ENCODE peak calls at places on chromosomes 2 and 18, in six cellular contexts. L is A549, Z is spleen, H is cardiac muscle cell, G is PC-3, P is left ventricle myocardium inferior. N is an unnamed sample.

GRCh38 chr18:47254341-47254939 is 3.0 kb upstream of the SKOR2 start:
- DNase-seq in P (peak; percentile 26), G (peak; percentile 8), H (peak; percentile 64), L (no peak), Z (no peak), N (peak; percentile 60)

GRCh38 chr2:27049422-27050280 is 1.8 kb upstream of the AGBL5 start:
- DNase-seq in G (no peak), H (no peak), Z (peak; percentile 91), P (no peak), L (no peak), N (peak; percentile 32)

GRCh38 chr2:166091439-166091838 is 36.4 kb downstream of the SCN1A start:
- DNase-seq in L (peak; percentile 22), Z (no peak), H (peak; percentile 44), P (no peak), G (no peak), N (no peak)

GRCh38 chr2:120599656-120600055 is 136.0 kb upstream of the GLI2 start:
- DNase-seq in H (no peak), G (no peak), P (no peak), L (no peak), Z (peak; percentile 37), N (no peak)

GRCh38 chr18:12776821-12777471 is 74.1 kb downstream of the PSMG2 start:
- DNase-seq in H (no peak), G (peak; percentile 28), P (no peak), Z (peak; percentile 77), L (no peak), N (no peak)

GRCh38 chr2:16215892-16216554 is 275.7 kb downstream of the MYCN start:
- DNase-seq in G (no peak), H (no peak), Z (no peak), L (no peak), P (peak; percentile 23), N (no peak)

GRCh38 chr18:33863912-33864311 is 285.9 kb downstream of the ASXL3 start:
- DNase-seq in P (no peak), L (no peak), G (no peak), Z (no peak), H (no peak), N (no peak)

GRCh38 chr2:71240794-71241193 is 13.9 kb upstream of the PAIP2B start:
- DNase-seq in H (no peak), G (no peak), L (no peak), Z (no peak), P (peak; percentile 20), N (no peak)

GRCh38 chr2:101580528-101580927 is 105.6 kb upstream of the RFX8 start:
- DNase-seq in P (no peak), Z (no peak), L (no peak), H (no peak), G (no peak), N (no peak)

GRCh38 chr2:161136696-161137324 is 23.4 kb upstream of the TANK start:
- DNase-seq in H (peak; percentile 56), L (peak; percentile 76), Z (no peak), G (no peak), P (no peak), N (peak; percentile 35)

GRCh38 chr2:159650574-159650973 is 34.2 kb upstream of the BAZ2B start:
- DNase-seq in G (no peak), H (no peak), P (no peak), L (peak; percentile 1), Z (no peak), N (no peak)

GRCh38 chr2:137693521-137693920 is 270.8 kb upstream of the HNMT start:
- DNase-seq in P (no peak), G (peak; percentile 52), L (no peak), H (no peak), Z (no peak), N (peak; percentile 38)

DNA sequence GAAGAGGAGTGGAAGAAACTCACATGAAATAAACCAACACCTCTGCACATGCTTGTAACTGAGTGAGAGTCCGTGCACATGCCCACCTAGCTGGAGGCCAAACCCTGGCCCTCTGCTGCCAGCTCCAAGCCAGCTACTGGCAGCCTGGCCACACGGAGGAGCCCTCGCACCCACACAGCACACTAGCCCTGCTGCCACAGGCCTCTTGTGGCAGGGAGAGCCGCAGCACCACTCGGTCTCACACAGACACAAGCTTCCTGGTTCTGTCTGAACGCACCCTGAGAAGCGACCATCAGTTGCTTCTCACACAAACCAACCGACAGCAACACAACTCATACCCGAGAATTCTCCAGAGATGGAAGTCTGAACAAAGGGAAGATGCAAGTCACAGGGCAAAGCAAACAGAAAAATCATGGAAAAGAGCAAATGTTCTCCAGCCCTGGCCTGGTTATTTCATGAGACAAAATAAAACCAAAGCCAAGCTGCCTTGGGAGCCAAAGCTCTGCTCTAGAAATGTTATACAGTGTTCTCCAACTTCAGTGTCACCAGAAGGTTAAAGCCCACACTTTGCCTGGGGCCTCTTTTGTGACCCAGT is 65.1 kb downstream of the FBXO15 start:
- DNase-seq in H (peak; percentile 55), G (peak; percentile 55), P (peak; percentile 28), Z (peak; percentile 90), L (peak; percentile 74), N (peak; percentile 66)
- TF ChIP-seq CTCF in H (peak; percentile 42), G (peak; percentile 65), P (peak; percentile 53), Z (peak; percentile 51), L (peak; percentile 39), N (peak; percentile 49)

DNA sequence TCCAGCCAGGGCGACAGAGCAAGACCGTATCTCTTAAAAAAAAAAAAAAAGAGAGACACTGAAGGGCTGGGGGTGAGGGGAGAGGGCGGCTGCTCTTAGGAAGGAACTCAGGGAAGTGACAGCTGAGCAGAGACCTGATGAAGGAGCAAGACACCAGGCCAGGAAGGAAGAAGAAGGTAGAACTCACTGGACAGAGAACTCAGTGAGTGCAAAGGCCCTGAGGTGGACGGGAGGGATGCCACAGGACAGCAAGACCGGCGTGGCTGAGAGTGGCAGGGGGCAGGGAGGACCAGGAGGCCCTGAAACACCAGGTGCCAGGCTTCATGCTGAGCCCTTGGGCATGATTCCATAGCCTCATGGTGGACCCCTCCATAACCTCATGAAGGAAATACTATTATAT is 18.2 kb downstream of the BIN1 start:
- DNase-seq in H (no peak), Z (no peak), P (no peak), G (no peak), L (no peak), N (no peak)
- H3K4me3 ChIP-seq in H (no peak overlapping the region), Z (no peak overlapping the region), P (no peak overlapping the region), G (no peak overlapping the region), L (no peak overlapping the region), N (no peak overlapping the region)

GRCh38 chr2:212547716-212548458 is 9.3 kb upstream of the ERBB4 start:
- DNase-seq in L (no peak), P (no peak), Z (no peak), G (peak; percentile 24), H (no peak), N (no peak)
- TF ChIP-seq CTCF in L (no peak), P (no peak), Z (no peak), G (no peak), H (no peak), N (no peak)

GRCh38 chr2:237143676-237144440 is 58.2 kb downstream of the COPS8 start:
- DNase-seq in L (no peak), G (peak; percentile 18), Z (no peak), H (peak; percentile 71), P (no peak), N (peak; percentile 14)
- H3K4me3 ChIP-seq in L (no peak overlapping the region), G (no peak overlapping the region), Z (no peak overlapping the region), H (no peak overlapping the region), P (no peak overlapping the region), N (no peak overlapping the region)

GRCh38 chr2:61543062-61543461 is 4.9 kb upstream of the XPO1 start:
- DNase-seq in L (no peak), Z (no peak), H (no peak), P (no peak), G (no peak), N (no peak)
- TF ChIP-seq CTCF in L (no peak), Z (no peak), H (no peak), P (no peak), G (peak; percentile 23), N (no peak)

GRCh38 chr2:1321297-1321696 is 92.0 kb upstream of the TPO start:
- DNase-seq in H (no peak), Z (no peak), P (no peak), G (no peak), L (no peak), N (no peak)

GRCh38 chr2:1319393-1319792 is 93.9 kb upstream of the TPO start:
- DNase-seq in L (no peak), Z (no peak), H (no peak), G (no peak), P (no peak), N (no peak)

GRCh38 chr2:1328684-1329083 is 84.6 kb upstream of the TPO start:
- DNase-seq in H (no peak), Z (no peak), L (no peak), G (no peak), P (no peak), N (no peak)

DNA sequence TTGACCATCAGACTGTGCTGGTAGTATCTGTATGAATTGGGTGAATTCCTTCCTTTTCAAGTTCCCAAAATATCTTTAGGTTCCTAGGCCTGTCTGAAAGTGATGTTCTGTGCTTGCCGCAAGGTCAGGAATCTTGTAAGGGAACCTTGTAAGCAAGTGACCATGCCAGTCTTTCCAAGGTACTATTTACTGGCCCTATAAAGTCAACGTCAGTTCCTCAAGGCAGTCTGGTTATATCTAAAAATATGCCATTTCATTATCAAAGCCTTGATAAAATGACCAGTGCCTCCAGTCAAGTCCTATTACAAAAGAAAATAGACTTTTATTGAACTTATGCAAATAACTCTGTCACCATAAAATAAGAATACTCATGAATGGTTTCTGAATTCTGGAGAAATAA is 88.4 kb upstream of the TPO start:
- DNase-seq in P (no peak), G (no peak), H (no peak), Z (no peak), L (no peak), N (no peak)
- H3K4me3 ChIP-seq in P (no peak overlapping the region), G (no peak overlapping the region), H (no peak overlapping the region), Z (no peak overlapping the region), L (no peak overlapping the region), N (no peak overlapping the region)